ENCODE peak calls at places on chromosomes 2 and 18, in six cellular contexts. One of them, this sample, is unnamed.

GRCh38 chr2:35787302-35788031 is 568.1 kb upstream of the CRIM1 start:
- DNase-seq in stimulated activated CD4-positive, alpha-beta T cell treated with anti-CD3 and anti-CD28 coated beads, Interleukin-15, amount 100 ng/mL, for 1 hour: no peak
- DNase-seq in HTR-8/SVneo: no peak
- DNase-seq in lung: no peak
- DNase-seq in cardiac fibroblast: no peak
- DNase-seq in C1 segment of cervical spinal cord: no peak
- DNase-seq in this sample: no peak

GRCh38 chr2:588041-588645 is 89.1 kb downstream of the TMEM18 start:
- DNase-seq in C1 segment of cervical spinal cord: no peak
- DNase-seq in cardiac fibroblast: no peak
- DNase-seq in lung: no peak
- DNase-seq in HTR-8/SVneo: no peak
- DNase-seq in stimulated activated CD4-positive, alpha-beta T cell treated with anti-CD3 and anti-CD28 coated beads, Interleukin-15, amount 100 ng/mL, for 1 hour: no peak
- DNase-seq in this sample: no peak

GRCh38 chr2:28515176-28515751 is 19.4 kb downstream of the PLB1 start:
- DNase-seq in cardiac fibroblast: no peak
- DNase-seq in lung: no peak
- DNase-seq in stimulated activated CD4-positive, alpha-beta T cell treated with anti-CD3 and anti-CD28 coated beads, Interleukin-15, amount 100 ng/mL, for 1 hour: no peak
- DNase-seq in C1 segment of cervical spinal cord: no peak
- DNase-seq in HTR-8/SVneo: no peak
- DNase-seq in this sample: no peak

GRCh38 chr18:907880-908512 is 3.3 kb downstream of the ADCYAP1 start:
- DNase-seq in cardiac fibroblast: no peak
- DNase-seq in stimulated activated CD4-positive, alpha-beta T cell treated with anti-CD3 and anti-CD28 coated beads, Interleukin-15, amount 100 ng/mL, for 1 hour: no peak
- DNase-seq in C1 segment of cervical spinal cord: no peak
- DNase-seq in lung: no peak
- DNase-seq in HTR-8/SVneo: no peak
- DNase-seq in this sample: no peak

GRCh38 chr2:27724905-27725693 is 46.4 kb upstream of the MRPL33 start:
- DNase-seq in cardiac fibroblast: peak
- DNase-seq in C1 segment of cervical spinal cord: no peak
- DNase-seq in lung: no peak
- DNase-seq in HTR-8/SVneo: no peak
- DNase-seq in stimulated activated CD4-positive, alpha-beta T cell treated with anti-CD3 and anti-CD28 coated beads, Interleukin-15, amount 100 ng/mL, for 1 hour: no peak
- DNase-seq in this sample: no peak

GRCh38 chr18:5546660-5547059 is 2.9 kb upstream of the EPB41L3 start:
- DNase-seq in HTR-8/SVneo: peak
- DNase-seq in lung: no peak
- DNase-seq in C1 segment of cervical spinal cord: peak
- DNase-seq in stimulated activated CD4-positive, alpha-beta T cell treated with anti-CD3 and anti-CD28 coated beads, Interleukin-15, amount 100 ng/mL, for 1 hour: no peak
- DNase-seq in cardiac fibroblast: peak
- DNase-seq in this sample: no peak

GRCh38 chr18:53935803-53936202 is 288.7 kb downstream of the MBD2 start:
- DNase-seq in stimulated activated CD4-positive, alpha-beta T cell treated with anti-CD3 and anti-CD28 coated beads, Interleukin-15, amount 100 ng/mL, for 1 hour: no peak
- DNase-seq in HTR-8/SVneo: no peak
- DNase-seq in lung: no peak
- DNase-seq in C1 segment of cervical spinal cord: no peak
- DNase-seq in cardiac fibroblast: no peak
- DNase-seq in this sample: no peak

GRCh38 chr2:64881037-64881492 is 108.1 kb upstream of the SLC1A4 start:
- DNase-seq in HTR-8/SVneo: no peak
- DNase-seq in stimulated activated CD4-positive, alpha-beta T cell treated with anti-CD3 and anti-CD28 coated beads, Interleukin-15, amount 100 ng/mL, for 1 hour: no peak
- DNase-seq in lung: no peak
- DNase-seq in C1 segment of cervical spinal cord: no peak
- DNase-seq in cardiac fibroblast: no peak
- DNase-seq in this sample: no peak

GRCh38 chr2:90069290-90069894 is 1377.9 kb downstream of the RPIA start:
- DNase-seq in cardiac fibroblast: peak
- DNase-seq in lung: no peak
- DNase-seq in HTR-8/SVneo: peak
- DNase-seq in C1 segment of cervical spinal cord: peak
- DNase-seq in stimulated activated CD4-positive, alpha-beta T cell treated with anti-CD3 and anti-CD28 coated beads, Interleukin-15, amount 100 ng/mL, for 1 hour: no peak
- DNase-seq in this sample: peak

GRCh38 chr2:189522435-189523151 is 58.0 kb downstream of the SLC40A1 start:
- DNase-seq in cardiac fibroblast: no peak
- DNase-seq in lung: no peak
- DNase-seq in stimulated activated CD4-positive, alpha-beta T cell treated with anti-CD3 and anti-CD28 coated beads, Interleukin-15, amount 100 ng/mL, for 1 hour: no peak
- DNase-seq in HTR-8/SVneo: no peak
- DNase-seq in C1 segment of cervical spinal cord: no peak
- DNase-seq in this sample: no peak

GRCh38 chr18:3265564-3266033 is 3.7 kb downstream of the MYL12B start:
- DNase-seq in cardiac fibroblast: no peak
- DNase-seq in C1 segment of cervical spinal cord: no peak
- DNase-seq in HTR-8/SVneo: no peak
- DNase-seq in stimulated activated CD4-positive, alpha-beta T cell treated with anti-CD3 and anti-CD28 coated beads, Interleukin-15, amount 100 ng/mL, for 1 hour: no peak
- DNase-seq in lung: no peak
- DNase-seq in this sample: no peak

GRCh38 chr2:226118471-226119429 is 680.9 kb downstream of the IRS1 start:
- DNase-seq in lung: no peak
- DNase-seq in C1 segment of cervical spinal cord: no peak
- DNase-seq in stimulated activated CD4-positive, alpha-beta T cell treated with anti-CD3 and anti-CD28 coated beads, Interleukin-15, amount 100 ng/mL, for 1 hour: no peak
- DNase-seq in HTR-8/SVneo: peak
- DNase-seq in cardiac fibroblast: peak
- DNase-seq in this sample: no peak

GRCh38 chr2:156702520-156702919 is 266.3 kb downstream of the GPD2 start:
- DNase-seq in cardiac fibroblast: no peak
- DNase-seq in stimulated activated CD4-positive, alpha-beta T cell treated with anti-CD3 and anti-CD28 coated beads, Interleukin-15, amount 100 ng/mL, for 1 hour: no peak
- DNase-seq in lung: no peak
- DNase-seq in HTR-8/SVneo: no peak
- DNase-seq in C1 segment of cervical spinal cord: no peak
- DNase-seq in this sample: no peak

GRCh38 chr2:62801814-62802524 is 96.5 kb downstream of the EHBP1 start:
- DNase-seq in lung: no peak
- DNase-seq in HTR-8/SVneo: no peak
- DNase-seq in stimulated activated CD4-positive, alpha-beta T cell treated with anti-CD3 and anti-CD28 coated beads, Interleukin-15, amount 100 ng/mL, for 1 hour: no peak
- DNase-seq in cardiac fibroblast: peak
- DNase-seq in C1 segment of cervical spinal cord: no peak
- DNase-seq in this sample: no peak

GRCh38 chr2:223815186-223815883 is 22.0 kb downstream of the AP1S3 start:
- DNase-seq in lung: no peak
- DNase-seq in stimulated activated CD4-positive, alpha-beta T cell treated with anti-CD3 and anti-CD28 coated beads, Interleukin-15, amount 100 ng/mL, for 1 hour: no peak
- DNase-seq in C1 segment of cervical spinal cord: no peak
- DNase-seq in HTR-8/SVneo: peak
- DNase-seq in cardiac fibroblast: peak
- DNase-seq in this sample: no peak